ENCODE peak calls at places on chromosomes 13 and 19, in eight cellular contexts. P, N, J, G, C, B, E and I are unnamed samples. For H3K4me1, the result is how much of the 10 kb centered on the place peaks cover.

GRCh38 chr13:38753878-38754277 is 67.0 kb downstream of the FREM2 start:
- DNase-seq in P (no peak), N (no peak), J (no peak), G (no peak), C (no peak), B (no peak), E (no peak), I (no peak)

GRCh38 chr13:104315606-104316005 is 1249.4 kb upstream of the SLC10A2 start:
- DNase-seq in P (no peak), N (no peak), J (no peak), G (no peak), C (no peak), B (peak), E (no peak), I (no peak)

GRCh38 chr19:8449830-8450229 is 5.1 kb downstream of the HNRNPM start:
- DNase-seq in P (no peak), N (no peak), J (no peak), G (no peak), C (no peak), B (no peak), E (no peak), I (no peak)

GRCh38 chr19:45733160-45733810 is at the start of gene MEIOSIN:
- DNase-seq in P (peak), N (peak), J (peak), G (no peak), C (no peak), B (no peak), E (peak), I (no peak)

GRCh38 chr19:55621673-55622231 is 2.6 kb downstream of the ZNF784 start:
- DNase-seq in P (peak), N (no peak), J (no peak), G (no peak), C (no peak), B (no peak), E (peak), I (peak)

GRCh38 chr19:3496392-3497273 is 3.8 kb downstream of the DOHH start:
- DNase-seq in P (no peak), N (no peak), J (no peak), G (no peak), C (no peak), B (no peak), E (no peak), I (no peak)

GRCh38 chr19:34141036-34141435 is 31.3 kb upstream of the LSM14A start:
- DNase-seq in P (no peak), N (no peak), J (no peak), G (no peak), C (no peak), B (no peak), E (no peak), I (no peak)

GRCh38 chr13:44779085-44779484 is 203.0 kb upstream of the TSC22D1 start:
- DNase-seq in P (no peak), N (no peak), J (no peak), G (no peak), C (no peak), B (no peak), E (no peak), I (no peak)

GRCh38 chr13:71169125-71169524 is 697.9 kb downstream of the DACH1 start:
- DNase-seq in P (no peak), N (no peak), J (no peak), G (no peak), C (no peak), B (no peak), E (no peak), I (no peak)

GRCh38 chr19:37007587-37008220 is 70.5 kb upstream of the ZNF420 start:
- DNase-seq in P (peak), N (peak), J (peak), G (peak), C (no peak), B (peak), E (peak), I (peak)

GRCh38 chr13:27952931-27953670 is 16.0 kb downstream of the CDX2 start:
- DNase-seq in P (no peak), N (no peak), J (peak), G (no peak), C (no peak), B (no peak), E (no peak), I (no peak)

GRCh38 chr19:33273881-33274662 is 28.3 kb downstream of the CEBPA start:
- DNase-seq in P (peak), N (peak), J (peak), G (peak), C (no peak), B (peak), E (peak), I (no peak)

GRCh38 chr13:76764429-76764828 is 121.8 kb downstream of the KCTD12 start:
- DNase-seq in P (no peak), N (peak), J (peak), G (peak), C (no peak), B (peak), E (peak), I (peak)

GRCh38 chr13:60453490-60453889 is 56.5 kb downstream of the TDRD3 start:
- DNase-seq in P (no peak), N (no peak), J (no peak), G (no peak), C (no peak), B (no peak), E (no peak), I (no peak)

GRCh38 chr13:52695856-52696255 is 43.2 kb downstream of the SUGT1 start:
- DNase-seq in P (no peak), N (no peak), J (no peak), G (no peak), C (no peak), B (peak), E (no peak), I (no peak)

GRCh38 chr13:91406619-91407018 is 8.2 kb downstream of the GPC5 start:
- DNase-seq in P (no peak), N (no peak), J (no peak), G (no peak), C (no peak), B (peak), E (no peak), I (no peak)

GRCh38 chr13:34156841-34157365 is 339.0 kb downstream of the RFC3 start:
- DNase-seq in P (peak), N (peak), J (peak), G (peak), C (no peak), B (peak), E (peak), I (peak)

GRCh38 chr19:13398780-13399726 is 107.2 kb downstream of the CACNA1A start:
- DNase-seq in P (no peak), N (no peak), J (no peak), G (no peak), C (no peak), B (peak), E (no peak), I (no peak)

GRCh38 chr19:42303876-42304275 is 1.5 kb upstream of the PAFAH1B3 start:
- DNase-seq in P (no peak), N (no peak), J (no peak), G (no peak), C (no peak), B (no peak), E (no peak), I (no peak)

GRCh38 chr19:2661615-2662014 is 40.9 kb downstream of the GNG7 start:
- DNase-seq in P (no peak), N (no peak), J (no peak), G (no peak), C (no peak), B (no peak), E (no peak), I (no peak)

GRCh38 chr19:4636151-4636717 is 3.1 kb upstream of the TNFAIP8L1 start:
- DNase-seq in P (peak), N (peak), J (peak), G (peak), C (no peak), B (peak), E (peak), I (peak)

GRCh38 chr13:51808811-51809210 is 4.8 kb upstream of the DHRS12 start:
- DNase-seq in P (no peak), N (no peak), J (no peak), G (no peak), C (no peak), B (no peak), E (no peak), I (no peak)

GRCh38 chr13:33129886-33130285 is 113.7 kb downstream of the KL start:
- DNase-seq in P (no peak), N (no peak), J (no peak), G (no peak), C (no peak), B (no peak), E (no peak), I (no peak)

GRCh38 chr13:65456150-65456912 is 1773.8 kb downstream of the PCDH9 start:
- DNase-seq in P (no peak), N (no peak), J (no peak), G (no peak), C (no peak), B (no peak), E (no peak), I (no peak)

GRCh38 chr19:52621376-52621775 is 16.8 kb downstream of the ZNF83 start:
- DNase-seq in P (no peak), N (no peak), J (no peak), G (no peak), C (no peak), B (no peak), E (no peak), I (no peak)

GRCh38 chr19:48770223-48770622 is 14.9 kb downstream of the FGF21 start:
- DNase-seq in P (no peak), N (no peak), J (no peak), G (no peak), C (no peak), B (peak), E (no peak), I (no peak)

GRCh38 chr19:45527731-45528130 is 20.5 kb downstream of the VASP start:
- DNase-seq in P (peak), N (no peak), J (no peak), G (no peak), C (no peak), B (no peak), E (no peak), I (no peak)

GRCh38 chr19:2574971-2575630 is 99.2 kb downstream of the GADD45B start:
- DNase-seq in P (peak), N (no peak), J (no peak), G (peak), C (no peak), B (no peak), E (no peak), I (peak)

GRCh38 chr19:10305139-10305806 is 4.3 kb downstream of the ZGLP1 start:
- DNase-seq in P (no peak), N (peak), J (peak), G (peak), C (no peak), B (peak), E (no peak), I (peak)
- H3K27ac ChIP-seq in P (no peak), N (peak), J (no peak), G (no peak), C (no peak), B (no peak), E (no peak), I (no peak)

GRCh38 chr19:19446655-19447437 is 41.4 kb downstream of the GATAD2A start:
- DNase-seq in P (no peak), N (no peak), J (no peak), G (no peak), C (no peak), B (no peak), E (peak), I (no peak)
- H3K4me1 ChIP-seq in P (under half), N (half or more), J (under half), G (half or more), C (under half), B (under half), E (half or more), I (under half)

GRCh38 chr19:16370671-16371391 is 46.2 kb downstream of the KLF2 start:
- DNase-seq in P (peak), N (peak), J (no peak), G (no peak), C (no peak), B (no peak), E (peak), I (peak)

GRCh38 chr19:16367269-16367683 is 42.6 kb downstream of the KLF2 start:
- DNase-seq in P (peak), N (peak), J (no peak), G (no peak), C (no peak), B (no peak), E (peak), I (no peak)

GRCh38 chr19:16368385-16369305 is 44.0 kb downstream of the KLF2 start:
- DNase-seq in P (peak), N (peak), J (no peak), G (no peak), C (no peak), B (no peak), E (peak), I (no peak)

GRCh38 chr19:16369664-16370576 is 45.3 kb downstream of the KLF2 start:
- DNase-seq in P (peak), N (peak), J (no peak), G (no peak), C (no peak), B (no peak), E (peak), I (peak)

DNA sequence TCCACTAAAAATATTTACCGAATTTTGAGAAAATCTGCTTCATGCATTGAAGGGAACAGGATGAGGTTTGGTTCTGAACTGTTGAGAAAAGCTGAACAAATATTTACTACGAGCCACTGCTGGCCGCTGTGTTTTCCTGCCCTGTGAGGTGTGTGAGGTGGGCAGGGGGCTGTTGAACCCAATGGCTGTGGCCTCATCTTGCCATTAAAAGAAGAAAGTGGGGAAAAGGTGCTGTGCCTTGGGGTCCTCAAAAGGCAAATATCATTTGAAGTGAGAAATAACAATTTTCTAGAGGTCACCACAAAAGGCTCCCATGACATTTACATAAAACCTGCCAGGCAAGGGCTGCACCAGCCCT is 44.7 kb downstream of the KLF2 start:
- DNase-seq in P (no peak), N (no peak), J (no peak), G (no peak), C (no peak), B (no peak), E (no peak), I (no peak)
- H3K27ac ChIP-seq in P (no peak), N (no peak), J (no peak), G (no peak), C (no peak), B (peak), E (peak), I (no peak)

GRCh38 chr13:83819611-83820010 is 62.7 kb downstream of the SLITRK1 start:
- DNase-seq in P (no peak), N (no peak), J (no peak), G (no peak), C (no peak), B (no peak), E (no peak), I (no peak)
- H3K4me1 ChIP-seq in P (under half), N (under half), J (under half), G (under half), C (under half), B (under half), E (under half), I (under half)

GRCh38 chr13:29548722-29549446 is 46.6 kb downstream of the SLC7A1 start:
- DNase-seq in P (no peak), N (no peak), J (no peak), G (no peak), C (no peak), B (peak), E (no peak), I (no peak)
- H3K27ac ChIP-seq in P (no peak), N (no peak), J (peak), G (no peak), C (no peak), B (peak), E (no peak), I (no peak)

GRCh38 chr19:1072371-1073015 is 5.5 kb downstream of the ARHGAP45 start:
- DNase-seq in P (no peak), N (no peak), J (no peak), G (no peak), C (no peak), B (no peak), E (no peak), I (no peak)
- H3K4me1 ChIP-seq in P (under half), N (half or more), J (under half), G (half or more), C (under half), B (under half), E (half or more), I (half or more)